ENCODE peak calls at places on chromosomes 16 and 17, in four cellular contexts. One of them, this sample, is unnamed.

GRCh38 chr16:71357681-71358080 is 842 bp upstream of the CALB2 start:
- DNase-seq in transverse colon: no peak
- DNase-seq in A549: no peak
- DNase-seq in aorta: no peak
- DNase-seq in this sample: no peak

GRCh38 chr16:69566437-69567030 is 768 bp downstream of the NFAT5 start:
- DNase-seq in A549: peak; percentile 49
- DNase-seq in transverse colon: peak; percentile 60
- DNase-seq in aorta: peak; percentile 79
- DNase-seq in this sample: peak; percentile 72

GRCh38 chr17:75697651-75698291 is 23.5 kb upstream of the ITGB4 start:
- DNase-seq in transverse colon: peak; percentile 46
- DNase-seq in A549: no peak
- DNase-seq in aorta: no peak
- DNase-seq in this sample: peak; percentile 58

GRCh38 chr17:70119961-70120360 is 44.9 kb downstream of the KCNJ16 start:
- DNase-seq in A549: no peak
- DNase-seq in aorta: no peak
- DNase-seq in transverse colon: no peak
- DNase-seq in this sample: no peak

GRCh38 chr17:73595068-73595865 is 49.0 kb downstream of the SDK2 start:
- DNase-seq in aorta: no peak
- DNase-seq in A549: peak; percentile 72
- DNase-seq in transverse colon: peak; percentile 45
- DNase-seq in this sample: peak; percentile 59

GRCh38 chr17:16447676-16448075 is 32.3 kb downstream of the TRPV2 start:
- DNase-seq in A549: no peak
- DNase-seq in transverse colon: no peak
- DNase-seq in aorta: no peak
- DNase-seq in this sample: peak; percentile 48

GRCh38 chr16:86994651-86995171 is 322.5 kb downstream of the C16orf95 start:
- DNase-seq in transverse colon: no peak
- DNase-seq in A549: peak; percentile 89
- DNase-seq in aorta: no peak
- DNase-seq in this sample: no peak

GRCh38 chr16:2971985-2972784 is 3.0 kb downstream of the PAQR4 start:
- DNase-seq in A549: no peak
- DNase-seq in aorta: no peak
- DNase-seq in transverse colon: no peak
- DNase-seq in this sample: no peak

GRCh38 chr16:81172769-81173658 is 65.5 kb upstream of the BCO1 start:
- DNase-seq in transverse colon: no peak
- DNase-seq in A549: no peak
- DNase-seq in aorta: no peak
- DNase-seq in this sample: no peak

GRCh38 chr17:72600934-72601333 is 480.1 kb downstream of the SOX9 start:
- DNase-seq in A549: no peak
- DNase-seq in transverse colon: no peak
- DNase-seq in aorta: no peak
- DNase-seq in this sample: no peak

GRCh38 chr16:69613283-69614154 is 47.8 kb downstream of the NFAT5 start:
- DNase-seq in A549: no peak
- DNase-seq in transverse colon: peak; percentile 19
- DNase-seq in aorta: no peak
- DNase-seq in this sample: no peak

GRCh38 chr16:17224859-17225258 is 245.9 kb downstream of the XYLT1 start:
- DNase-seq in aorta: peak; percentile 72
- DNase-seq in A549: no peak
- DNase-seq in transverse colon: peak; percentile 66
- DNase-seq in this sample: no peak

GRCh38 chr16:23185661-23186060 is 3.1 kb downstream of the SCNN1G start:
- DNase-seq in transverse colon: no peak
- DNase-seq in A549: no peak
- DNase-seq in aorta: no peak
- DNase-seq in this sample: no peak

GRCh38 chr17:31787857-31788570 is 71.0 kb downstream of the COPRS start:
- DNase-seq in aorta: peak; percentile 79
- DNase-seq in transverse colon: peak; percentile 39
- DNase-seq in A549: no peak
- DNase-seq in this sample: no peak

GRCh38 chr17:75842411-75842810 is 1.8 kb downstream of the UNC13D start:
- DNase-seq in transverse colon: no peak
- DNase-seq in aorta: no peak
- DNase-seq in A549: no peak
- DNase-seq in this sample: no peak

GRCh38 chr16:64638804-64639203 is 483.1 kb downstream of the CDH11 start:
- DNase-seq in transverse colon: no peak
- DNase-seq in aorta: no peak
- DNase-seq in A549: no peak
- DNase-seq in this sample: no peak

GRCh38 chr16:80056334-80056733 is 455.8 kb upstream of the MAF start:
- DNase-seq in aorta: no peak
- DNase-seq in A549: no peak
- DNase-seq in transverse colon: no peak
- DNase-seq in this sample: no peak

GRCh38 chr17:28256370-28256769 is 62.6 kb upstream of the TMEM97 start:
- DNase-seq in transverse colon: no peak
- DNase-seq in aorta: no peak
- DNase-seq in A549: no peak
- DNase-seq in this sample: no peak

GRCh38 chr16:78794581-78795300 is 695.3 kb downstream of the WWOX start:
- DNase-seq in A549: no peak
- DNase-seq in transverse colon: no peak
- DNase-seq in aorta: no peak
- DNase-seq in this sample: no peak

GRCh38 chr17:78965369-78965982 is 14.2 kb downstream of the LGALS3BP start:
- DNase-seq in transverse colon: no peak
- DNase-seq in A549: no peak
- DNase-seq in aorta: no peak
- DNase-seq in this sample: no peak

GRCh38 chr17:71287246-71287828 is 833.5 kb upstream of the SOX9 start:
- DNase-seq in transverse colon: peak; percentile 10
- DNase-seq in aorta: no peak
- DNase-seq in A549: no peak
- DNase-seq in this sample: no peak

GRCh38 chr17:143785-144281 is 6.5 kb downstream of the SCGB1C2 start:
- DNase-seq in transverse colon: peak; percentile 90
- DNase-seq in A549: peak; percentile 92
- DNase-seq in aorta: peak; percentile 86
- DNase-seq in this sample: peak; percentile 95

GRCh38 chr17:30824356-30825145 is at the start of gene CRLF3:
- DNase-seq in A549: peak; percentile 98
- DNase-seq in transverse colon: peak; percentile 93
- DNase-seq in aorta: peak; percentile 93
- DNase-seq in this sample: peak; percentile 90

GRCh38 chr17:11950771-11951519 is 46.3 kb downstream of the ZNF18 start:
- DNase-seq in A549: no peak
- DNase-seq in transverse colon: no peak
- DNase-seq in aorta: no peak
- DNase-seq in this sample: no peak

GRCh38 chr17:3935825-3936355 is 19.6 kb upstream of the P2RX1 start:
- DNase-seq in transverse colon: no peak
- DNase-seq in A549: no peak
- DNase-seq in aorta: no peak
- DNase-seq in this sample: no peak

GRCh38 chr16:35187665-35188225 is 1728.3 kb downstream of the TP53TG3F start:
- DNase-seq in transverse colon: no peak
- DNase-seq in A549: no peak
- DNase-seq in aorta: no peak
- DNase-seq in this sample: no peak

GRCh38 chr17:59712856-59713255 is 5.4 kb downstream of the VMP1 start:
- DNase-seq in transverse colon: no peak
- DNase-seq in A549: no peak
- DNase-seq in aorta: no peak
- DNase-seq in this sample: no peak
- H3K4me1 ChIP-seq in transverse colon: no peaks in the 10 kb centered on the region
- H3K4me1 ChIP-seq in A549: peaks cover 24% of the 10 kb centered on the region
- H3K4me1 ChIP-seq in aorta: no peaks in the 10 kb centered on the region
- H3K4me1 ChIP-seq in this sample: peaks cover 3% of the 10 kb centered on the region

GRCh38 chr17:65185060-65185459 is 47.9 kb downstream of the RGS9 start:
- DNase-seq in aorta: no peak
- DNase-seq in transverse colon: no peak
- DNase-seq in A549: no peak
- DNase-seq in this sample: no peak

GRCh38 chr17:65183736-65184135 is 46.6 kb downstream of the RGS9 start:
- DNase-seq in aorta: no peak
- DNase-seq in transverse colon: no peak
- DNase-seq in A549: peak; percentile 35
- DNase-seq in this sample: no peak

GRCh38 chr17:65181237-65182061 is 44.3 kb downstream of the RGS9 start:
- DNase-seq in A549: no peak
- DNase-seq in transverse colon: no peak
- DNase-seq in aorta: no peak
- DNase-seq in this sample: no peak

GRCh38 chr17:65184235-65184959 is 47.2 kb downstream of the RGS9 start:
- DNase-seq in A549: no peak
- DNase-seq in aorta: no peak
- DNase-seq in transverse colon: no peak
- DNase-seq in this sample: no peak

DNA sequence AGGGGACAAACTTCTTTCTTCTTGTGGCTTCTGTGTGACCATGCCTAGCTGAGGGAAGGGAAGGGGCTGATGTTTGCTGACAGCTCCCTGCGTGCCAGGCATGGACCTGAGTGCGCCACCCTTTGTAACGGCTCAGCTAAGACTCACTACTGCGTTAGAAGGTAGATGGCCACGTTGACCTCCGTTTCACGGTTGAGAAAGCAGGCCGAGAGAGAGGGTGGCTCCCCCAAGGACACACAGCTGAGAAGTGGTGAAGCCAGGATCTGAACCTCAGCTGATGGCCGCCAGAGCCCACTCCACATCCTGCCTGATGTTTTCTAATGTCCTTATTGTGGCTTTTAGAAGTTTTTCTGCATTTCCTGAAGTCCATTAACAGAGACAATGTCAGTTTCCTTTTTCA is 45.1 kb downstream of the RGS9 start:
- DNase-seq in transverse colon: no peak
- DNase-seq in aorta: no peak
- DNase-seq in A549: no peak
- DNase-seq in this sample: no peak
- H3K4me1 ChIP-seq in transverse colon: no peaks in the 10 kb centered on the region
- H3K4me1 ChIP-seq in aorta: no peaks in the 10 kb centered on the region
- H3K4me1 ChIP-seq in A549: peaks cover 18% of the 10 kb centered on the region
- H3K4me1 ChIP-seq in this sample: no peaks in the 10 kb centered on the region

DNA sequence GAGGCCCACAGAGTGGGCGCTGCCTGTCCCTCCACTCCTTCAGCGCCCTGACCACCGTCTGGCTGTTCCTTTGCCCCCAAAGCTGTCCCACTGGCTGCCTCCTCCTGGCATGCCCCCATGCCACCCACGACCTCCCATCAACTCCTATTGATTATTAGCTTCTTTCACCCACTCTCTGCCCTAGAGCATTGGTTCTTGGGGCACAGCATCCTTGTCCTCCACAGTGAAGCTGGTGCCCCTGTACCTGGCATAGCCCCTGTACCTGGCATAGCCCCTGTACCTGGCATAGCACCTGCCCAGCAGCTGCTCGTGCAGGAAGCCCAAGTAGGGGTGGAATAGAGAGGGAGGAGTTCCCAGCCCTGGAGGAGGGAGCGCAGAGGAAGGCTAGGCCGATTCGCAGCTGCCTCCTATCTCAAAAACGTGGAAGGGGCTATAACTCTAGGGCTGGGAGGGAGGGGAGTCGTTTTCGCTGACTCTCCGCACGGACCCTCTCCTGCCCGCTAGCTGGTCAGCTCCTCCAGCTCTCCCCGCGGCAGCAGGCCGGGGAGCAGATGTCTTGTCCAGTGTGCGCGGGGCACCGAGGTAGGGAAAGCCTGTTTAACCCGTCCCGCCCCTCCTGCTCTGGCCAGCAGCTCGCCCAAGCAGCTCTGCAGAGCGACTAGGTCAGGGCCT is 5.7 kb upstream of the ACTG1 start:
- DNase-seq in aorta: no peak
- DNase-seq in A549: no peak
- DNase-seq in transverse colon: peak; percentile 33
- DNase-seq in this sample: peak; percentile 19
- H3K4me1 ChIP-seq in aorta: no peaks in the 10 kb centered on the region
- H3K4me1 ChIP-seq in A549: peaks cover 43% of the 10 kb centered on the region
- H3K4me1 ChIP-seq in transverse colon: peaks cover 43% of the 10 kb centered on the region
- H3K4me1 ChIP-seq in this sample: peaks cover 33% of the 10 kb centered on the region

GRCh38 chr17:7576432-7576937 is 3.0 kb upstream of the CD68 start:
- DNase-seq in A549: no peak
- DNase-seq in transverse colon: no peak
- DNase-seq in aorta: no peak
- DNase-seq in this sample: no peak
- H3K4me1 ChIP-seq in A549: peaks cover 70% of the 10 kb centered on the region
- H3K4me1 ChIP-seq in transverse colon: peaks cover 35% of the 10 kb centered on the region
- H3K4me1 ChIP-seq in aorta: no peaks in the 10 kb centered on the region
- H3K4me1 ChIP-seq in this sample: peaks cover 40% of the 10 kb centered on the region